ENCODE peak calls at places on chromosomes 6 and 20, in six cellular contexts. H is CD8-positive, alpha-beta memory T cell; J is nephron progenitor cell; W is iris pigment epithelial cell; X is NCI-H748 treated with DMSO at 0.1 percent for 48 hours; U is WTC11. V is an unnamed sample.

GRCh38 chr6:109456710-109457595 is 1.4 kb upstream of the MICAL1 start:
- DNase-seq in H (no peak), J (no peak), W (peak; percentile 11), X (no peak), U (no peak), V (no peak)

GRCh38 chr6:4664117-4664626 is 112.0 kb upstream of the CDYL start:
- DNase-seq in H (no peak), J (no peak), W (peak; percentile 93), X (no peak), U (no peak), V (no peak)

GRCh38 chr6:42260972-42261371 is 43.3 kb upstream of the MRPS10 start:
- DNase-seq in H (no peak), J (peak; percentile 44), W (no peak), X (no peak), U (peak; percentile 79), V (no peak)

GRCh38 chr6:25346064-25346463 is 66.9 kb downstream of the CARMIL1 start:
- DNase-seq in H (no peak), J (no peak), W (no peak), X (peak; percentile 39), U (no peak), V (no peak)

GRCh38 chr6:160733045-160733646 is 31.1 kb downstream of the PLG start:
- DNase-seq in H (no peak), J (peak; percentile 53), W (peak; percentile 25), X (peak; percentile 4), U (peak; percentile 47), V (peak; percentile 46)

GRCh38 chr20:22836877-22837276 is 198.2 kb upstream of the SSTR4 start:
- DNase-seq in H (no peak), J (no peak), W (peak; percentile 59), X (no peak), U (no peak), V (no peak)

GRCh38 chr20:4571759-4572531 is 149.8 kb upstream of the PRND start:
- DNase-seq in H (no peak), J (no peak), W (no peak), X (no peak), U (no peak), V (no peak)

GRCh38 chr6:44925100-44925739 is 402.9 kb upstream of the RUNX2 start:
- DNase-seq in H (peak; percentile 77), J (no peak), W (peak; percentile 36), X (peak; percentile 98), U (no peak), V (peak; percentile 42)

GRCh38 chr6:118869894-118870665 is 23.9 kb upstream of the ASF1A start:
- DNase-seq in H (no peak), J (no peak), W (peak; percentile 76), X (no peak), U (no peak), V (no peak)

GRCh38 chr6:10540073-10540746 is 19.1 kb downstream of the GCNT2 start:
- DNase-seq in H (no peak), J (no peak), W (no peak), X (no peak), U (no peak), V (no peak)

GRCh38 chr6:82954937-82955577 is 110.6 kb downstream of the UBE3D start:
- DNase-seq in H (no peak), J (no peak), W (peak; percentile 78), X (no peak), U (no peak), V (no peak)

GRCh38 chr20:9989066-9989724 is 45.6 kb upstream of the ANKEF1 start:
- DNase-seq in H (no peak), J (no peak), W (peak; percentile 76), X (no peak), U (no peak), V (no peak)

GRCh38 chr20:380763-381580 is 412 bp downstream of the TRIB3 start:
- DNase-seq in H (peak; percentile 37), J (peak; percentile 72), W (peak; percentile 62), X (no peak), U (peak; percentile 84), V (peak; percentile 27)

GRCh38 chr20:42598586-42598985 is 591.1 kb downstream of the PTPRT start:
- DNase-seq in H (no peak), J (no peak), W (no peak), X (no peak), U (no peak), V (no peak)

GRCh38 chr6:167577891-167578361 is 248.8 kb upstream of the AFDN start:
- DNase-seq in H (no peak), J (no peak), W (no peak), X (no peak), U (no peak), V (no peak)

GRCh38 chr20:64228751-64229518 is 26.6 kb upstream of the PCMTD2 start:
- DNase-seq in H (no peak), J (no peak), W (no peak), X (no peak), U (no peak), V (no peak)

GRCh38 chr6:10146723-10147451 is 268.0 kb downstream of the TFAP2A start:
- DNase-seq in H (no peak), J (peak; percentile 7), W (peak; percentile 77), X (peak; percentile 61), U (peak; percentile 29), V (no peak)

GRCh38 chr6:121382467-121383121 is 48.3 kb upstream of the TBC1D32 start:
- DNase-seq in H (no peak), J (no peak), W (no peak), X (no peak), U (no peak), V (peak; percentile 64)

GRCh38 chr20:48858075-48858790 is 30.4 kb upstream of the PREX1 start:
- DNase-seq in H (no peak), J (no peak), W (no peak), X (no peak), U (no peak), V (no peak)

GRCh38 chr6:109455161-109455501 is 441 bp downstream of the MICAL1 start:
- DNase-seq in H (peak; percentile 68), J (peak; percentile 56), W (no peak), X (no peak), U (peak; percentile 51), V (no peak)

GRCh38 chr20:47139934-47140333 is 216.6 kb downstream of the ZMYND8 start:
- DNase-seq in H (no peak), J (no peak), W (no peak), X (no peak), U (no peak), V (no peak)

GRCh38 chr20:61482901-61483300 is 230.8 kb downstream of the CDH4 start:
- DNase-seq in H (no peak), J (no peak), W (no peak), X (no peak), U (no peak), V (no peak)

GRCh38 chr20:42150230-42150629 is 532.1 kb upstream of the CHD6 start:
- DNase-seq in H (no peak), J (no peak), W (no peak), X (no peak), U (no peak), V (no peak)

V was measured in NCI-H1105.